ENCODE peak calls at places on chromosomes 4 and X, in eight cellular contexts. One of them, this sample, is unnamed.

GRCh38 chr4:185013715-185014114 is 4.6 kb upstream of the HELT start:
- DNase-seq in endodermal cell: no peak
- DNase-seq in fibroblast of lung: no peak
- DNase-seq in uterus: no peak
- DNase-seq in RWPE1: no peak
- DNase-seq in lung: no peak
- DNase-seq in right lobe of liver: no peak
- DNase-seq in mammary epithelial cell: no peak
- DNase-seq in this sample: no peak

GRCh38 chrX:47380268-47380667 is 9.9 kb downstream of the ZNF157 start:
- DNase-seq in mammary epithelial cell: peak
- DNase-seq in RWPE1: no peak
- DNase-seq in right lobe of liver: no peak
- DNase-seq in uterus: peak
- DNase-seq in endodermal cell: no peak
- DNase-seq in lung: no peak
- DNase-seq in fibroblast of lung: no peak
- DNase-seq in this sample: no peak

GRCh38 chr4:13089659-13089998 is 394.5 kb downstream of the RAB28 start:
- DNase-seq in RWPE1: no peak
- DNase-seq in fibroblast of lung: no peak
- DNase-seq in mammary epithelial cell: no peak
- DNase-seq in right lobe of liver: no peak
- DNase-seq in lung: no peak
- DNase-seq in uterus: no peak
- DNase-seq in endodermal cell: no peak
- DNase-seq in this sample: no peak

GRCh38 chr4:155403886-155404285 is 27.1 kb upstream of the MAP9 start:
- DNase-seq in lung: no peak
- DNase-seq in uterus: no peak
- DNase-seq in right lobe of liver: no peak
- DNase-seq in fibroblast of lung: peak
- DNase-seq in mammary epithelial cell: peak
- DNase-seq in endodermal cell: no peak
- DNase-seq in RWPE1: peak
- DNase-seq in this sample: no peak

GRCh38 chrX:80602017-80602765 is 181.9 kb downstream of the TENT5D start:
- DNase-seq in mammary epithelial cell: no peak
- DNase-seq in fibroblast of lung: no peak
- DNase-seq in uterus: no peak
- DNase-seq in right lobe of liver: no peak
- DNase-seq in RWPE1: no peak
- DNase-seq in endodermal cell: no peak
- DNase-seq in lung: no peak
- DNase-seq in this sample: no peak

GRCh38 chr4:143347495-143347894 is 10.8 kb downstream of the GAB1 start:
- DNase-seq in endodermal cell: no peak
- DNase-seq in fibroblast of lung: no peak
- DNase-seq in mammary epithelial cell: no peak
- DNase-seq in uterus: no peak
- DNase-seq in lung: no peak
- DNase-seq in RWPE1: no peak
- DNase-seq in right lobe of liver: no peak
- DNase-seq in this sample: no peak

GRCh38 chrX:115650916-115651315 is 89.9 kb downstream of the PLS3 start:
- DNase-seq in lung: peak
- DNase-seq in uterus: peak
- DNase-seq in RWPE1: peak
- DNase-seq in fibroblast of lung: peak
- DNase-seq in mammary epithelial cell: peak
- DNase-seq in right lobe of liver: no peak
- DNase-seq in endodermal cell: peak
- DNase-seq in this sample: no peak

GRCh38 chrX:46185923-46186810 is 359.1 kb downstream of the ZNF674 start:
- DNase-seq in RWPE1: peak
- DNase-seq in fibroblast of lung: no peak
- DNase-seq in uterus: no peak
- DNase-seq in lung: no peak
- DNase-seq in endodermal cell: no peak
- DNase-seq in mammary epithelial cell: peak
- DNase-seq in right lobe of liver: no peak
- DNase-seq in this sample: no peak

GRCh38 chr4:26434030-26434639 is 56.1 kb downstream of the CCKAR start:
- DNase-seq in lung: no peak
- DNase-seq in fibroblast of lung: peak
- DNase-seq in endodermal cell: no peak
- DNase-seq in right lobe of liver: no peak
- DNase-seq in RWPE1: no peak
- DNase-seq in uterus: no peak
- DNase-seq in mammary epithelial cell: peak
- DNase-seq in this sample: no peak

GRCh38 chr4:1571165-1571908 is 112.8 kb downstream of the FAM53A start:
- DNase-seq in right lobe of liver: no peak
- DNase-seq in uterus: no peak
- DNase-seq in mammary epithelial cell: no peak
- DNase-seq in lung: no peak
- DNase-seq in fibroblast of lung: no peak
- DNase-seq in endodermal cell: peak
- DNase-seq in RWPE1: no peak
- DNase-seq in this sample: no peak
- H3K27ac ChIP-seq in right lobe of liver: no peak
- H3K27ac ChIP-seq in uterus: no peak
- H3K27ac ChIP-seq in mammary epithelial cell: no peak
- H3K27ac ChIP-seq in lung: no peak
- H3K27ac ChIP-seq in fibroblast of lung: no peak
- H3K27ac ChIP-seq in endodermal cell: no peak
- H3K27ac ChIP-seq in RWPE1: peak
- H3K27ac ChIP-seq in this sample: no peak

GRCh38 chr4:187183351-187183750 is 459.7 kb upstream of the FAT1 start:
- DNase-seq in RWPE1: no peak
- DNase-seq in fibroblast of lung: no peak
- DNase-seq in uterus: no peak
- DNase-seq in endodermal cell: no peak
- DNase-seq in lung: no peak
- DNase-seq in right lobe of liver: no peak
- DNase-seq in mammary epithelial cell: no peak
- DNase-seq in this sample: no peak

GRCh38 chr4:187178084-187178483 is 454.4 kb upstream of the FAT1 start:
- DNase-seq in fibroblast of lung: no peak
- DNase-seq in uterus: no peak
- DNase-seq in right lobe of liver: no peak
- DNase-seq in RWPE1: no peak
- DNase-seq in lung: no peak
- DNase-seq in endodermal cell: no peak
- DNase-seq in mammary epithelial cell: no peak
- DNase-seq in this sample: no peak

GRCh38 chr4:187176261-187176910 is 452.7 kb upstream of the FAT1 start:
- DNase-seq in right lobe of liver: no peak
- DNase-seq in RWPE1: no peak
- DNase-seq in fibroblast of lung: peak
- DNase-seq in uterus: no peak
- DNase-seq in lung: no peak
- DNase-seq in mammary epithelial cell: no peak
- DNase-seq in endodermal cell: no peak
- DNase-seq in this sample: no peak

GRCh38 chr4:187175197-187175596 is 451.5 kb upstream of the FAT1 start:
- DNase-seq in uterus: no peak
- DNase-seq in fibroblast of lung: no peak
- DNase-seq in endodermal cell: no peak
- DNase-seq in right lobe of liver: no peak
- DNase-seq in lung: no peak
- DNase-seq in RWPE1: no peak
- DNase-seq in mammary epithelial cell: no peak
- DNase-seq in this sample: no peak

DNA sequence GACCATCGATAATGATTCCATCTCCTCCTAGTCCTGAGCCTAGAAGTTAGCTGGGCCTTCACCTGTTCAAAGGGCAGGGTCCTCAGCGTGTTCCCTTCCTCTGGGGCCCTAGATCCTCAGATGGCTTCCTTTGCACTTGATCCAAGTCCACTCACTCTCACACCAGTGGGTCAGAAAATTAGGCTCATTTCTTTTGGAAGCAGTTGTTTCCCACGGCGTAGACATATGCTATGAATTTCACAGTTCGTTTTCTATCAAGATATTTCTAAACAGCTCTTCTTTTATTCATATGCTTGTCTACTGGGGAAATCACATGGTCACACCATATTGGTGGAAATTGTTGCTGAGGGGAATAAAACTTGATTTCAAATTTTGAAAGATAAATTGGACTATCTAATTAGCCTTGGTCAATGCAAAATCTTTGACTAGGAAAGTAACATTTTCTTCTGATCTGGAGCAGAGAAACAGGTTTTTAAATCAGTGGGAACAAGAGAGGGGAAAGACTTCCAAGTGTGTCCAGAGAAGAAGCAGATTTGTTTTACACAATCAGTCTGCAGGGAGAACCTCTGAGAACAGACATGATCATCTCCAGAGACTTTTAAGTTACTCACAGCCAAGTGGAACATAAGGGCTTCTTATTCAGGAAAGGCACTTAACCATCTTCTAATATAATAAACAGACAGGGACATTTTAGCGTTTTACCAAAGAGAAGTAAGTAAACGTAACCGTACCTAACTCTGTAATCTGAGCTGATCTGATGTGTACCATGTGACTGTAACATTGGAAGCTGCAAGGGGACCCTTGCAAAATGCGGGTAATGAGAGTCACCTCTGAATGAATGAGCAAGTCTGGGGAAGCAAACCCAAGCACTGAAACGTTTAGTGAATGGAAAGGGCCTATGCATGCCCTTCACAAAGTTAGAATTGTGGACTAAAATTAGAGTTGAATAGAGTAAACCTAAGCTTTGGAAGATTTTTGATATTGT is 455.7 kb upstream of the FAT1 start:
- DNase-seq in fibroblast of lung: peak
- DNase-seq in mammary epithelial cell: no peak
- DNase-seq in uterus: no peak
- DNase-seq in right lobe of liver: no peak
- DNase-seq in lung: no peak
- DNase-seq in endodermal cell: no peak
- DNase-seq in RWPE1: no peak
- DNase-seq in this sample: no peak
- H3K27ac ChIP-seq in fibroblast of lung: no peak
- H3K27ac ChIP-seq in mammary epithelial cell: no peak
- H3K27ac ChIP-seq in uterus: no peak
- H3K27ac ChIP-seq in right lobe of liver: no peak
- H3K27ac ChIP-seq in lung: no peak
- H3K27ac ChIP-seq in endodermal cell: no peak
- H3K27ac ChIP-seq in RWPE1: no peak
- H3K27ac ChIP-seq in this sample: no peak

DNA sequence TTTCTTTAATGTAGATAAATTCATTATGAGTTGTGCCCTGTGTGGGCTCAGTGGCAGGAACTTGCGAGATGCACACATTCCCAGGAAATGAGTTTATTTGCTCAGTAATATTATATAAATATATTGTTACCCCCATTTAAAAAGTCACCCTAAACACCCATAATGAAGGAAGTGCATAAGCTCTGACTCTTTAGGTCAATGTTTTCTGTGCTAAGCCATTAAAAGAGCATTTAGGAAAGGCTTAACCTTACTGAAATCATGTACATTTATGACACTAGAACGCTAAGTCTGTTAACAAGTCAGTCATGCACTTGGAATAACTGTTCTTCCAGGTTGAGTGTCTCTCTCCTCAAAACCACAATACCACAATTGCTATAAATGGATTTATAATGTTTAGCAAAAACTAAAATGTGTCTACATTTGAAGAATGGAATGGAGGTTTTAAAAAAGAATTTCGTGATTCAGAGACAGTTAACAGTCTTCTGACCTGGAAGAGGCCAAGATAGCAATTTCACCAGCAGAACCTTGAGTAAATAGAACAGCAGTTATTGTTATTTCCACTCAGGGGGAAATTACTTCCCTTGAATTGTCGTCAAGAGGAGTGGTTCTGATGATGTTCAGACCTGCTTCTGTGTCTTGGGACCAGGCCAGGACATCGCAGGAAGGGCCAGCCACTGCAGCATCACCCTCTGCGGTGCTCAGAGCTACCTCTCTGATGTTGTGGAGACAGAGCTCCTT is 91.1 kb upstream of the VEGFC start:
- DNase-seq in uterus: no peak
- DNase-seq in mammary epithelial cell: peak
- DNase-seq in lung: no peak
- DNase-seq in right lobe of liver: no peak
- DNase-seq in RWPE1: peak
- DNase-seq in endodermal cell: no peak
- DNase-seq in fibroblast of lung: peak
- DNase-seq in this sample: no peak
- H3K27ac ChIP-seq in uterus: no peak
- H3K27ac ChIP-seq in mammary epithelial cell: no peak
- H3K27ac ChIP-seq in lung: no peak
- H3K27ac ChIP-seq in right lobe of liver: no peak
- H3K27ac ChIP-seq in RWPE1: peak
- H3K27ac ChIP-seq in endodermal cell: no peak
- H3K27ac ChIP-seq in fibroblast of lung: peak
- H3K27ac ChIP-seq in this sample: no peak

GRCh38 chr4:169209388-169209883 is 61.3 kb downstream of the SH3RF1 start:
- DNase-seq in fibroblast of lung: peak
- DNase-seq in uterus: no peak
- DNase-seq in endodermal cell: no peak
- DNase-seq in RWPE1: no peak
- DNase-seq in lung: no peak
- DNase-seq in right lobe of liver: no peak
- DNase-seq in mammary epithelial cell: no peak
- DNase-seq in this sample: no peak

GRCh38 chr4:169208516-169208915 is 62.2 kb downstream of the SH3RF1 start:
- DNase-seq in endodermal cell: no peak
- DNase-seq in lung: no peak
- DNase-seq in mammary epithelial cell: peak
- DNase-seq in fibroblast of lung: no peak
- DNase-seq in right lobe of liver: no peak
- DNase-seq in RWPE1: no peak
- DNase-seq in uterus: no peak
- DNase-seq in this sample: no peak

GRCh38 chr4:169207436-169208089 is 63.2 kb downstream of the SH3RF1 start:
- DNase-seq in endodermal cell: no peak
- DNase-seq in RWPE1: no peak
- DNase-seq in fibroblast of lung: no peak
- DNase-seq in uterus: no peak
- DNase-seq in right lobe of liver: no peak
- DNase-seq in mammary epithelial cell: no peak
- DNase-seq in lung: no peak
- DNase-seq in this sample: no peak

GRCh38 chr4:169210516-169211108 is 60.1 kb downstream of the SH3RF1 start:
- DNase-seq in uterus: no peak
- DNase-seq in endodermal cell: no peak
- DNase-seq in lung: no peak
- DNase-seq in fibroblast of lung: no peak
- DNase-seq in mammary epithelial cell: no peak
- DNase-seq in right lobe of liver: no peak
- DNase-seq in RWPE1: no peak
- DNase-seq in this sample: no peak

DNA sequence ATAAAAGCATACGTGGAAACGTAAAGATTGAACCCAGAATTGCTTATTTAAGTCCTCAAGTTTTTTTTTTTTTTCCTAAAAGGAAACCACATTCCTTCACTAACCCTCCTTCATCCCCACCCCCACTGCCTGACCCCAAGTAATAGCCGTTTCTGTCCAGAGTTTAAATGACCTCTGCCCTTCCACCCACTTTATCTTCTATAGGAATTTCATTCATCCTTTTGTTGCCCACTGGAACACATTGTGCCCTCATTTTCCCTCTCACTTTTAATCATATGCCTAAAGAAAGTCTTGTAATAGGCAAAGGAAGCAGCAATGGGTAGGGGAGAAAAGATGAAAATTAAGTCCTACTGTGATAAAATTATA is 62.7 kb downstream of the SH3RF1 start:
- DNase-seq in uterus: no peak
- DNase-seq in endodermal cell: no peak
- DNase-seq in RWPE1: no peak
- DNase-seq in lung: no peak
- DNase-seq in right lobe of liver: no peak
- DNase-seq in fibroblast of lung: peak
- DNase-seq in mammary epithelial cell: no peak
- DNase-seq in this sample: no peak
- H3K27ac ChIP-seq in uterus: no peak
- H3K27ac ChIP-seq in endodermal cell: peak
- H3K27ac ChIP-seq in RWPE1: no peak
- H3K27ac ChIP-seq in lung: no peak
- H3K27ac ChIP-seq in right lobe of liver: no peak
- H3K27ac ChIP-seq in fibroblast of lung: no peak
- H3K27ac ChIP-seq in mammary epithelial cell: no peak
- H3K27ac ChIP-seq in this sample: no peak